ENCODE peak calls at places on chromosomes 1 and 21, in eight cellular contexts. D is RWPE1, O is Ammon's horn, B is non-pigmented ciliary epithelial cell, W is fibroblast of pulmonary artery, L is NCI-H1417, Q is cardiac septum, E is endothelial cell. C is an unnamed sample.

GRCh38 chr1:145872421-145872891 is 13.2 kb downstream of the ANKRD35 start:
- DNase-seq in B (no peak), W (peak; percentile 45), E (no peak), D (no peak), Q (no peak), O (peak; percentile 58), L (no peak), C (no peak)

GRCh38 chr1:200969726-200970521 is 53.6 kb downstream of the KIF21B start:
- DNase-seq in W (no peak), E (no peak), B (no peak), Q (no peak), D (no peak), O (no peak), L (no peak), C (no peak)

GRCh38 chr1:242787968-242788367 is 263.5 kb upstream of the PLD5 start:
- DNase-seq in W (no peak), D (no peak), Q (no peak), E (no peak), L (no peak), B (no peak), O (no peak), C (no peak)

GRCh38 chr1:1116701-1117468 is 996 bp upstream of the C1orf159 start:
- DNase-seq in Q (no peak), D (peak; percentile 18), L (no peak), B (no peak), O (no peak), E (no peak), W (no peak), C (no peak)

GRCh38 chr21:36027352-36027751 is 33.0 kb downstream of the SETD4 start:
- DNase-seq in E (no peak), D (no peak), L (no peak), O (no peak), Q (no peak), B (no peak), W (peak; percentile 25), C (no peak)

GRCh38 chr1:212466913-212467650 is 34.4 kb downstream of the NENF start:
- DNase-seq in Q (no peak), D (no peak), E (no peak), W (no peak), B (no peak), L (no peak), O (no peak), C (no peak)

GRCh38 chr1:171754381-171754705 is 12.5 kb upstream of the VAMP4 start:
- DNase-seq in D (peak; percentile 17), Q (no peak), L (no peak), W (peak; percentile 43), B (no peak), O (no peak), E (no peak), C (no peak)

GRCh38 chr1:226787071-226787470 is 48.0 kb upstream of the ITPKB start:
- DNase-seq in E (no peak), D (no peak), L (no peak), W (no peak), B (no peak), O (peak; percentile 87), Q (peak; percentile 4), C (peak; percentile 1)

GRCh38 chr21:17688912-17689874 is 76.5 kb upstream of the BTG3 start:
- DNase-seq in O (peak; percentile 72), D (peak; percentile 46), E (no peak), W (peak; percentile 88), L (peak; percentile 38), B (no peak), Q (peak; percentile 77), C (no peak)

GRCh38 chr1:20978413-20978812 is 191.3 kb upstream of the HP1BP3 start:
- DNase-seq in Q (no peak), L (no peak), D (no peak), B (no peak), O (no peak), W (peak; percentile 17), E (no peak), C (no peak)

GRCh38 chr1:234134878-234135277 is 230.4 kb downstream of the SLC35F3 start:
- DNase-seq in O (no peak), D (no peak), L (no peak), W (no peak), B (no peak), Q (no peak), E (no peak), C (no peak)

GRCh38 chr1:7650801-7651200 is 120.3 kb upstream of the VAMP3 start:
- DNase-seq in O (no peak), B (no peak), D (no peak), Q (no peak), L (peak; percentile 85), W (no peak), E (no peak), C (no peak)

GRCh38 chr21:33434770-33435360 is 31.7 kb downstream of the IFNGR2 start:
- DNase-seq in Q (no peak), L (no peak), W (peak; percentile 93), D (peak; percentile 93), O (peak; percentile 46), E (no peak), B (peak; percentile 81), C (no peak)

GRCh38 chr1:66247415-66248208 is 286.3 kb upstream of the SGIP1 start:
- DNase-seq in Q (no peak), L (no peak), E (no peak), W (no peak), B (no peak), O (no peak), D (no peak), C (no peak)

GRCh38 chr1:244011251-244011650 is 39.8 kb upstream of the ZBTB18 start:
- DNase-seq in B (no peak), D (no peak), Q (no peak), W (peak; percentile 21), E (no peak), O (peak; percentile 20), L (no peak), C (no peak)

GRCh38 chr21:33374080-33374873 is 28.9 kb upstream of the IFNGR2 start:
- DNase-seq in W (peak; percentile 81), B (peak; percentile 34), O (peak; percentile 49), L (no peak), D (peak; percentile 42), Q (no peak), E (peak; percentile 57), C (no peak)

GRCh38 chr1:157292809-157293564 is 154.8 kb upstream of the ETV3 start:
- DNase-seq in L (no peak), O (no peak), Q (no peak), D (no peak), W (no peak), B (no peak), E (no peak), C (no peak)

GRCh38 chr1:244837597-244838258 is 2.3 kb downstream of the COX20 start:
- DNase-seq in Q (no peak), O (no peak), W (no peak), B (no peak), E (no peak), L (no peak), D (no peak), C (peak; percentile 56)

GRCh38 chr1:212946872-212947271 is 3.5 kb upstream of the VASH2 start:
- DNase-seq in L (no peak), O (no peak), W (no peak), E (no peak), Q (no peak), D (no peak), B (no peak), C (no peak)

GRCh38 chr1:32736812-32737791 is 34.5 kb upstream of the SYNC start:
- DNase-seq in E (no peak), W (no peak), D (no peak), Q (no peak), O (no peak), B (no peak), L (no peak), C (no peak)

GRCh38 chr1:54794401-54795099 is 6.6 kb downstream of the TTC22 start:
- DNase-seq in W (no peak), E (no peak), O (no peak), B (no peak), D (no peak), L (no peak), Q (no peak), C (no peak)

GRCh38 chr1:228030451-228031201 is 23.8 kb downstream of the WNT3A start:
- DNase-seq in O (no peak), B (no peak), L (no peak), W (no peak), D (no peak), Q (peak; percentile 53), E (no peak), C (no peak)

GRCh38 chr1:64745181-64745985 is 508 bp downstream of the RAVER2 start:
- DNase-seq in D (peak; percentile 21), Q (no peak), L (peak; percentile 77), W (peak; percentile 43), E (peak; percentile 36), O (peak; percentile 47), B (no peak), C (no peak)

GRCh38 chr1:6596886-6597776 is 5.5 kb downstream of the KLHL21 start:
- DNase-seq in D (no peak), E (no peak), L (no peak), W (no peak), O (no peak), B (no peak), Q (no peak), C (no peak)

GRCh38 chr1:234926574-234927311 is 201.9 kb downstream of the TOMM20 start:
- DNase-seq in L (no peak), W (no peak), B (no peak), D (no peak), O (no peak), E (no peak), Q (no peak), C (no peak)

GRCh38 chr1:54581621-54582035 is 33.6 kb downstream of the ACOT11 start:
- DNase-seq in W (peak; percentile 84), B (no peak), E (no peak), O (peak; percentile 89), L (peak; percentile 17), D (peak; percentile 99), Q (peak; percentile 94), C (peak; percentile 88)

GRCh38 chr1:54111624-54112023 is 41.2 kb downstream of the CDCP2 start:
- DNase-seq in W (no peak), L (no peak), O (no peak), E (no peak), Q (no peak), D (no peak), B (no peak), C (no peak)

GRCh38 chr21:45417951-45418300 is 13.0 kb downstream of the COL18A1 start:
- DNase-seq in Q (no peak), L (no peak), W (no peak), E (no peak), B (no peak), O (no peak), D (no peak), C (no peak)

GRCh38 chr1:1355376-1355775 is 3.0 kb downstream of the MXRA8 start:
- DNase-seq in L (no peak), B (no peak), E (peak; percentile 44), Q (no peak), W (no peak), O (no peak), D (no peak), C (no peak)

GRCh38 chr1:204791453-204792366 is 79.0 kb upstream of the NFASC start:
- DNase-seq in W (peak; percentile 60), B (peak; percentile 1), Q (no peak), O (peak; percentile 53), D (peak; percentile 77), L (peak; percentile 63), E (peak; percentile 69), C (peak; percentile 64)

GRCh38 chr1:44672956-44673674 is 1.2 kb downstream of the TMEM53 start:
- DNase-seq in W (no peak), E (no peak), D (no peak), O (no peak), B (no peak), L (no peak), Q (no peak), C (no peak)

GRCh38 chr1:107965112-107965991 is at the start of gene VAV3:
- DNase-seq in L (peak; percentile 69), B (no peak), O (peak; percentile 64), D (peak; percentile 42), E (peak; percentile 79), W (peak; percentile 59), Q (peak; percentile 91), C (peak; percentile 41)

GRCh38 chr21:35366348-35367085 is 317.4 kb upstream of the RUNX1 start:
- DNase-seq in E (no peak), Q (no peak), D (no peak), B (no peak), L (no peak), O (no peak), W (peak; percentile 90), C (no peak)

GRCh38 chr1:173405758-173406344 is 71.3 kb upstream of the PRDX6 start:
- DNase-seq in Q (no peak), L (no peak), B (no peak), W (peak; percentile 50), D (peak; percentile 72), E (no peak), O (peak; percentile 37), C (no peak)

C was measured in G401.